ENCODE peak calls at places on chromosome 9, in nine cellular contexts. X is cardiac muscle cell; U is GM12865; W is heart left ventricle; A is H1; P is SK-N-SH; M is brain microvascular endothelial cell; K is astrocyte of the spinal cord; C is CD8-positive, alpha-beta T cell. O is an unnamed sample.

GRCh38 chr9:69822091-69822750 is 1.6 kb downstream of the CFAP95 start:
- DNase-seq in C (no peak), X (no peak), U (no peak), A (no peak), P (no peak), W (no peak), K (peak), M (no peak), O (peak)

GRCh38 chr9:125997510-125997823 is 250.3 kb downstream of the PBX3 start:
- DNase-seq in W (no peak), M (no peak), X (peak), U (no peak), C (no peak), P (no peak), K (no peak), A (no peak), O (no peak)

GRCh38 chr9:69758981-69759477 is 782 bp downstream of the PTAR1 start:
- DNase-seq in X (no peak), W (no peak), P (no peak), K (peak), A (no peak), U (peak), M (peak), C (no peak), O (no peak)

GRCh38 chr9:19290103-19290502 is 59.6 kb downstream of the DENND4C start:
- DNase-seq in U (no peak), P (no peak), K (no peak), X (no peak), C (no peak), A (no peak), M (no peak), W (no peak), O (no peak)

GRCh38 chr9:76297721-76298239 is 96.4 kb downstream of the RFK start:
- DNase-seq in W (no peak), C (no peak), K (peak), U (no peak), A (no peak), X (peak), P (no peak), M (peak), O (peak)

GRCh38 chr9:119802621-119803020 is 433.4 kb upstream of the BRINP1 start:
- DNase-seq in M (no peak), C (no peak), X (no peak), P (no peak), W (peak), K (no peak), U (no peak), A (no peak), O (no peak)

GRCh38 chr9:127525426-127526188 is 74.3 kb downstream of the LRSAM1 start:
- DNase-seq in A (no peak), U (peak), P (no peak), M (peak), K (peak), C (peak), X (no peak), W (peak), O (no peak)

GRCh38 chr9:113588936-113589335 is 125.4 kb downstream of the RGS3 start:
- DNase-seq in P (no peak), C (no peak), M (no peak), K (no peak), X (no peak), A (no peak), W (no peak), U (no peak), O (no peak)

GRCh38 chr9:124913378-124913777 is 27.5 kb downstream of the GOLGA1 start:
- DNase-seq in W (no peak), K (no peak), X (no peak), P (no peak), A (no peak), U (no peak), C (no peak), M (no peak), O (no peak)

GRCh38 chr9:127796899-127797370 is 5.7 kb upstream of the FPGS start:
- DNase-seq in M (no peak), X (no peak), U (no peak), W (no peak), P (no peak), C (no peak), K (peak), A (no peak), O (no peak)

GRCh38 chr9:4262735-4263141 is 37.1 kb downstream of the GLIS3 start:
- DNase-seq in W (no peak), U (no peak), M (peak), X (no peak), C (no peak), A (no peak), P (no peak), K (peak), O (no peak)

GRCh38 chr9:75531588-75531987 is 358.9 kb upstream of the PCSK5 start:
- DNase-seq in W (no peak), K (no peak), P (no peak), C (no peak), U (no peak), X (no peak), M (no peak), A (no peak), O (no peak)

GRCh38 chr9:76516350-76516749 is 57.4 kb downstream of the GCNT1 start:
- DNase-seq in K (no peak), U (no peak), X (peak), W (no peak), P (no peak), C (no peak), A (no peak), M (no peak), O (no peak)

GRCh38 chr9:91532325-91532724 is 108.7 kb upstream of the NFIL3 start:
- DNase-seq in M (no peak), K (no peak), A (no peak), P (no peak), W (no peak), U (no peak), C (no peak), X (no peak), O (no peak)

GRCh38 chr9:1044643-1045042 is 5.5 kb upstream of the DMRT2 start:
- DNase-seq in X (no peak), K (no peak), C (no peak), W (no peak), A (no peak), U (no peak), P (no peak), M (no peak), O (no peak)

GRCh38 chr9:112556497-112557085 is 70.0 kb downstream of the KIAA1958 start:
- DNase-seq in W (no peak), U (no peak), M (peak), K (peak), C (no peak), P (no peak), X (no peak), A (no peak), O (no peak)

GRCh38 chr9:115043632-115044031 is 74.3 kb downstream of the TNC start:
- DNase-seq in X (no peak), C (no peak), W (no peak), P (no peak), U (no peak), M (no peak), A (no peak), K (no peak), O (no peak)

GRCh38 chr9:83420486-83420885 is 117.7 kb downstream of the FRMD3 start:
- DNase-seq in K (no peak), P (no peak), A (no peak), W (no peak), M (no peak), U (no peak), C (no peak), X (no peak), O (no peak)

GRCh38 chr9:130934246-130934645 is 4.8 kb downstream of the FIBCD1 start:
- DNase-seq in C (no peak), M (no peak), K (no peak), X (no peak), W (no peak), A (no peak), U (no peak), P (no peak), O (no peak)

GRCh38 chr9:33452828-33453271 is 5.5 kb upstream of the AQP3 start:
- DNase-seq in M (peak), W (peak), U (peak), A (peak), K (peak), X (peak), P (peak), C (peak), O (peak)

GRCh38 chr9:129383005-129383414 is 204.9 kb upstream of the IER5L start:
- DNase-seq in K (no peak), A (no peak), C (no peak), W (peak), P (peak), M (no peak), U (no peak), X (peak), O (no peak)

GRCh38 chr9:130287736-130288135 is 22.2 kb downstream of the HMCN2 start:
- DNase-seq in U (no peak), C (no peak), K (no peak), P (no peak), A (no peak), X (peak), W (no peak), M (no peak), O (no peak)

GRCh38 chr9:91832322-91832721 is 117.7 kb downstream of the ROR2 start:
- DNase-seq in M (no peak), K (no peak), U (no peak), P (no peak), W (no peak), C (no peak), X (no peak), A (no peak), O (no peak)

GRCh38 chr9:135701067-135701967 is 668 bp upstream of the KCNT1 start:
- DNase-seq in P (peak), M (no peak), C (no peak), X (no peak), U (no peak), K (no peak), A (no peak), W (no peak), O (no peak)

GRCh38 chr9:135703726-135704125 is 1.7 kb downstream of the KCNT1 start:
- DNase-seq in K (no peak), M (no peak), A (no peak), X (no peak), W (no peak), C (no peak), P (no peak), U (no peak), O (no peak)

GRCh38 chr9:135700525-135700924 is 1.2 kb upstream of the SOHLH1 start:
- DNase-seq in W (no peak), K (no peak), P (no peak), A (no peak), U (no peak), X (no peak), M (no peak), C (no peak), O (no peak)

GRCh38 chr9:135704366-135704947 is 2.5 kb downstream of the KCNT1 start:
- DNase-seq in P (peak), C (no peak), X (peak), U (no peak), M (no peak), W (no peak), K (no peak), A (no peak), O (no peak)

DNA sequence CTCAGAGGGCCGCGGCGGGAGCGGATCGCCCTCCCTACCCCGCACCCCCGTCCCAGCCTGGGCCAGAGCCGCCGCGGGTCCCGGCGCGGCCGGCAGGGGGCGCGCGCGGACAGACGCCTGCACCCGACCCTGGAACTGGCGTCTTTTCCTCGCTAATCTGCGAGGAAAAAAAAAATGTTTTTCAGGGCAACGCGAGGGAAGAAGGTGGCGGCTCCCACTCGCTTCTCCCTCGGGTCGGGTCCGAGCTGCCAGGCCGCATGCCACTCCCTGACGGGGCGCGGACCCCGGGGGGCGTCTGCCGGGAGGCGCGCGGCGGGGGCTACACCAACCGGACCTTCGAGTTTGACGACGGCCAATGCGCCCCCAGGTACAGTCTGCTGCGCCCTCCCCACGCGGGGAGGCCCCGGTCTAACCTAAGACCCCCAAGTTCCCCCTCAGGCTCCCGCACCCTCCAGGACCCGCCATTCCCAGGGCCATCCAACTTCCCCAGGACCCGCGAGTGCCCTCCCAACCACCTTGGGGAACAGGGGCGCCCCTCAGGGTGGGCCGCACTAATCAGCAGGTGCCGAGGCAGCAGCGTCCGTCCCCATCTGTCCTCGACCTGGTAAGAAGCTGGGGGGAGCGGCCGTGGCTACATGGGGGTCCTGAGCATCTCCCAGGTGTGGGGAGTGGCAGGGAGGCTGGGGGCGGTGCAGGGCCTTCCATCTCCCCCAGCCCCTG is at the start of gene KCNT1:
- DNase-seq in X (peak), M (peak), A (no peak), U (peak), P (peak), K (peak), C (peak), W (no peak), O (no peak)
- H3K4me3 ChIP-seq in X (peak), M (peak), A (peak), U (no peak), P (no peak), K (no peak), C (no peak), W (peak), O (peak)

GRCh38 chr9:133992780-133993634 is 883 bp upstream of the VAV2 start:
- DNase-seq in W (peak), M (peak), P (peak), U (peak), A (peak), K (peak), C (peak), X (peak), O (peak)
- H3K4me3 ChIP-seq in W (peak), M (peak), P (peak), U (peak), A (peak), K (peak), C (peak), X (peak), O (peak)

DNA sequence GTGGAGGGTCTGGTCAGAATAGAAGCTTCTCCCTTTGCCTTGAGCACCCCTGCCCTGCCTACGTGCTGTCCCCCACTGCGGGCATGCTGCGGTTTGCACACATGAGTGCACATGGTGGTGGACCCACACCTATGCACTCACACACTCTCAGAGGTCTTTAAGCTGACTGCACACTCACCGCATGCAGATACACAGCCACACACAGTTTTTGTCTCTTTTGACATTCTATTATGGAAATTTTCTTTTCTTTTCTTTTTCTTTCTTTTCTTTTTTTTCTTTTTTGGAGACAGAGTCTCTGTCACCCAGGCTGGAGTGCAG is 585 bp upstream of the ARID3C start:
- DNase-seq in M (no peak), C (no peak), U (no peak), K (no peak), P (no peak), X (no peak), W (no peak), A (no peak), O (no peak)
- H3K4me3 ChIP-seq in M (no peak), C (peak), U (no peak), K (no peak), P (peak), X (peak), W (peak), A (peak), O (no peak)

GRCh38 chr9:105064248-105065118 is 136.5 kb upstream of the ABCA1 start:
- DNase-seq in K (peak), X (peak), M (peak), C (no peak), P (peak), A (no peak), U (peak), W (peak), O (peak)
- H3K4me3 ChIP-seq in K (no peak), X (no peak), M (no peak), C (no peak), P (no peak), A (no peak), U (no peak), W (no peak), O (no peak)

DNA sequence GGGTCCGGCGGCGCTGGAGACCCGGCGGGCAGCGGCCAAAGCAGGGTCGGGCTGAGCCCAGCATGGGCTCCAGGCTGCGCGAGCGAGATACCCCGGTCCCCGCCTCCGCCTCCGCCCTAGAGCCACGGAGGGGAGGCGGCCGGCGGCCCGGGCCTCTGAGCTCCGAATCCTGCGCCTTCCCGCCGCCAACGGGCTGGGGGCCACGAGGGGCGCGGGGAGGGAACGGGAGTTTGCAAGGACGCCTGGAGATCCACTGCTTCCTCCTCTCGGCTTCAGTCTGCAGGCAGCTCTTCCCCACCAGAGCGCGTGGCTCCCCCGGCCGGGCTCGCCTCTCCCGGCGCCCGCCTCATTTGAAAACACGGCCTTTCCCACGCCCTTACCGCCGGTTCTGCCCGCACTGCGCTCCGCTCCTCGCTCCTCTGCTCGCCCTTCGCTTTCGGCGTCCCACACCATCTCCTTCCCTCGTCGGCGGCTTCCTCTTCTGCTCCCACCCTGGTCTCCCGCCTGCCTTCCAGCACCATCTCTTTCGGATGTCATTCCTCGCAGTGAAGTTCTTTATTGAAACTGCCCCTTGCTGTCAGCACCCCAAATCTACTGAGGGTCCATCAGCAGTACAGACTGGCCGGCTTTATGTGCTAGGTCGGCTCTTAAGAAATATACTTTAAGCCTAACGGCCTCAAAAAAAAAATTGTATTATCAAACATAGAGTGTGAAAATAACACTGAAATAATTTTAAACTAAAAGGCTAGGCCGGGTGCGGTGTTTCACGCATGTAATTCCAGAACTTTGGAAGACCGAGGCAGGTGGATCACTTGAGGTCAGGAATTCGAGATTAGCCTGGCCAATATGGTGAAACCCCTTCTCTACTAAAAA is 105.0 kb upstream of the FAM120A start:
- DNase-seq in P (peak), M (no peak), A (no peak), C (no peak), W (no peak), U (no peak), K (no peak), X (peak), O (no peak)
- H3K4me3 ChIP-seq in P (no peak), M (peak), A (peak), C (peak), W (peak), U (no peak), K (peak), X (peak), O (peak)

O was measured in skeletal muscle cell.